ENCODE peak calls at places on chromosomes 7 and 10, in ten cellular contexts. One of them, this sample, is unnamed.
A peak's percentile ranks its signal among the peaks of the same experiment; 100 is the strongest.

GRCh38 chr10:14253711-14254110 is 77.0 kb downstream of the FRMD4A start:
- DNase-seq in spleen: no peak
- DNase-seq in stomach: no peak
- DNase-seq in Panc1: no peak
- DNase-seq in HCT116: no peak
- DNase-seq in SK-N-SH: no peak
- DNase-seq in upper lobe of left lung: no peak
- DNase-seq in prostate gland: no peak
- DNase-seq in breast epithelium: no peak
- DNase-seq in HepG2: no peak
- DNase-seq in this sample: no peak

GRCh38 chr10:59807629-59808620 is 54.7 kb upstream of the MRLN start:
- DNase-seq in spleen: no peak
- DNase-seq in stomach: no peak
- DNase-seq in Panc1: no peak
- DNase-seq in HCT116: no peak
- DNase-seq in SK-N-SH: no peak
- DNase-seq in upper lobe of left lung: no peak
- DNase-seq in prostate gland: no peak
- DNase-seq in breast epithelium: no peak
- DNase-seq in HepG2: no peak
- DNase-seq in this sample: no peak

GRCh38 chr7:135980665-135981180 is 3.6 kb upstream of the MTPN start:
- DNase-seq in spleen: no peak
- DNase-seq in stomach: peak; percentile 29
- DNase-seq in Panc1: no peak
- DNase-seq in HCT116: no peak
- DNase-seq in SK-N-SH: no peak
- DNase-seq in upper lobe of left lung: no peak
- DNase-seq in prostate gland: no peak
- DNase-seq in breast epithelium: no peak
- DNase-seq in HepG2: no peak
- DNase-seq in this sample: no peak

GRCh38 chr7:90892213-90892612 is 296.1 kb downstream of the CDK14 start:
- DNase-seq in spleen: no peak
- DNase-seq in stomach: no peak
- DNase-seq in Panc1: no peak
- DNase-seq in HCT116: no peak
- DNase-seq in SK-N-SH: no peak
- DNase-seq in upper lobe of left lung: no peak
- DNase-seq in prostate gland: no peak
- DNase-seq in breast epithelium: no peak
- DNase-seq in HepG2: no peak
- DNase-seq in this sample: no peak

GRCh38 chr7:41882271-41882670 is 179.4 kb upstream of the INHBA start:
- DNase-seq in spleen: no peak
- DNase-seq in stomach: no peak
- DNase-seq in Panc1: no peak
- DNase-seq in HCT116: no peak
- DNase-seq in SK-N-SH: no peak
- DNase-seq in upper lobe of left lung: no peak
- DNase-seq in prostate gland: no peak
- DNase-seq in breast epithelium: no peak
- DNase-seq in HepG2: no peak
- DNase-seq in this sample: no peak

GRCh38 chr10:129090618-129091366 is 376.2 kb upstream of the MGMT start:
- DNase-seq in spleen: no peak
- DNase-seq in stomach: no peak
- DNase-seq in Panc1: no peak
- DNase-seq in HCT116: no peak
- DNase-seq in SK-N-SH: no peak
- DNase-seq in upper lobe of left lung: no peak
- DNase-seq in prostate gland: no peak
- DNase-seq in breast epithelium: no peak
- DNase-seq in HepG2: no peak
- DNase-seq in this sample: no peak

GRCh38 chr7:6559896-6560295 is 8.6 kb upstream of the GRID2IP start:
- DNase-seq in spleen: no peak
- DNase-seq in stomach: no peak
- DNase-seq in Panc1: no peak
- DNase-seq in HCT116: no peak
- DNase-seq in SK-N-SH: no peak
- DNase-seq in upper lobe of left lung: no peak
- DNase-seq in prostate gland: no peak
- DNase-seq in breast epithelium: no peak
- DNase-seq in HepG2: no peak
- DNase-seq in this sample: no peak

GRCh38 chr7:18239212-18239611 is 211.6 kb upstream of the PRPS1L1 start:
- DNase-seq in spleen: no peak
- DNase-seq in stomach: no peak
- DNase-seq in Panc1: no peak
- DNase-seq in HCT116: no peak
- DNase-seq in SK-N-SH: no peak
- DNase-seq in upper lobe of left lung: no peak
- DNase-seq in prostate gland: no peak
- DNase-seq in breast epithelium: no peak
- DNase-seq in HepG2: no peak
- DNase-seq in this sample: no peak

GRCh38 chr10:103933557-103934121 is 15.7 kb upstream of the STN1 start:
- DNase-seq in spleen: no peak
- DNase-seq in stomach: peak; percentile 61
- DNase-seq in Panc1: no peak
- DNase-seq in HCT116: no peak
- DNase-seq in SK-N-SH: no peak
- DNase-seq in upper lobe of left lung: no peak
- DNase-seq in prostate gland: no peak
- DNase-seq in breast epithelium: no peak
- DNase-seq in HepG2: no peak
- DNase-seq in this sample: no peak

GRCh38 chr7:91375378-91375777 is 111.1 kb downstream of the FZD1 start:
- DNase-seq in spleen: no peak
- DNase-seq in stomach: no peak
- DNase-seq in Panc1: no peak
- DNase-seq in HCT116: no peak
- DNase-seq in SK-N-SH: no peak
- DNase-seq in upper lobe of left lung: no peak
- DNase-seq in prostate gland: no peak
- DNase-seq in breast epithelium: no peak
- DNase-seq in HepG2: no peak
- DNase-seq in this sample: no peak

GRCh38 chr7:150340024-150340749 is 1.2 kb downstream of the RARRES2 start:
- DNase-seq in spleen: no peak
- DNase-seq in stomach: peak; percentile 55
- DNase-seq in Panc1: no peak
- DNase-seq in HCT116: no peak
- DNase-seq in SK-N-SH: no peak
- DNase-seq in upper lobe of left lung: peak; percentile 87
- DNase-seq in prostate gland: no peak
- DNase-seq in breast epithelium: no peak
- DNase-seq in HepG2: peak; percentile 56
- DNase-seq in this sample: no peak

GRCh38 chr7:38107486-38107893 is 70.6 kb upstream of the STARD3NL start:
- DNase-seq in spleen: peak; percentile 70
- DNase-seq in stomach: peak; percentile 69
- DNase-seq in Panc1: peak; percentile 51
- DNase-seq in HCT116: peak; percentile 48
- DNase-seq in SK-N-SH: peak; percentile 57
- DNase-seq in upper lobe of left lung: no peak
- DNase-seq in prostate gland: peak; percentile 79
- DNase-seq in breast epithelium: no peak
- DNase-seq in HepG2: peak; percentile 55
- DNase-seq in this sample: no peak

GRCh38 chr10:69060127-69060798 is 27.6 kb upstream of the SRGN start:
- DNase-seq in spleen: no peak
- DNase-seq in stomach: no peak
- DNase-seq in Panc1: no peak
- DNase-seq in HCT116: no peak
- DNase-seq in SK-N-SH: no peak
- DNase-seq in upper lobe of left lung: no peak
- DNase-seq in prostate gland: no peak
- DNase-seq in breast epithelium: no peak
- DNase-seq in HepG2: no peak
- DNase-seq in this sample: no peak

GRCh38 chr7:124856299-124856888 is 73.2 kb downstream of the POT1 start:
- DNase-seq in spleen: no peak
- DNase-seq in stomach: no peak
- DNase-seq in Panc1: peak; percentile 39
- DNase-seq in HCT116: peak; percentile 32
- DNase-seq in SK-N-SH: peak; percentile 37
- DNase-seq in upper lobe of left lung: no peak
- DNase-seq in prostate gland: no peak
- DNase-seq in breast epithelium: no peak
- DNase-seq in HepG2: peak; percentile 37
- DNase-seq in this sample: peak; percentile 39

DNA sequence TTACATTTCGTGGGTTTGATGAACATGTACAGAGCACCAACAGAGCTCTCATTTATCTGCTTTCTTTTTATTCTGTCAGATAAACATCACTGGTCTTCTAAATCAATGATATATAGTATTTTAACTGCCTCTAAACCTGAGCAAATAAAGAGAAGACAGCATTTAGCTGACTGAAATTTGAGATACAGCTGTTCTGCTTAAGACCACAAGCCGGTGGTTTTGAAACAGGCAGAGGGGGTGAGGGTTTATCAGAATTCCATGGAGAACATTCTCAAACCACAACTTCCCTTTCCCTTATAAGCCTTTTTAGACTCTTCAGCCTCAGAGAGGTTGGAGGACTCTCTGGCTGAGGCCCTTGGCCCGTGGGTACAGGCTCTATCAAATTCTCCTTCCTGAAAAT is 87.4 kb upstream of the RSU1 start:
- DNase-seq in spleen: no peak
- DNase-seq in stomach: no peak
- DNase-seq in Panc1: no peak
- DNase-seq in HCT116: no peak
- DNase-seq in SK-N-SH: no peak
- DNase-seq in upper lobe of left lung: no peak
- DNase-seq in prostate gland: no peak
- DNase-seq in breast epithelium: no peak
- DNase-seq in HepG2: no peak
- DNase-seq in this sample: peak; percentile 58
- H3K27ac ChIP-seq in spleen: no peak overlapping the region
- H3K27ac ChIP-seq in stomach: no peak overlapping the region
- H3K27ac ChIP-seq in Panc1: no peak overlapping the region
- H3K27ac ChIP-seq in HCT116: no peak overlapping the region
- H3K27ac ChIP-seq in SK-N-SH: no peak overlapping the region
- H3K27ac ChIP-seq in upper lobe of left lung: no peak overlapping the region
- H3K27ac ChIP-seq in prostate gland: no peak overlapping the region
- H3K27ac ChIP-seq in breast epithelium: no peak overlapping the region
- H3K27ac ChIP-seq in HepG2: no peak overlapping the region
- H3K27ac ChIP-seq in this sample: peak overlapping the region; percentile 88

GRCh38 chr7:1513657-1514095 is 9.5 kb upstream of the INTS1 start:
- DNase-seq in spleen: no peak
- DNase-seq in stomach: no peak
- DNase-seq in Panc1: no peak
- DNase-seq in HCT116: no peak
- DNase-seq in SK-N-SH: no peak
- DNase-seq in upper lobe of left lung: peak; percentile 79
- DNase-seq in prostate gland: no peak
- DNase-seq in breast epithelium: no peak
- DNase-seq in HepG2: no peak
- DNase-seq in this sample: no peak
- H3K4me3 ChIP-seq in spleen: no peak overlapping the region
- H3K4me3 ChIP-seq in stomach: no peak overlapping the region
- H3K4me3 ChIP-seq in Panc1: no peak overlapping the region
- H3K4me3 ChIP-seq in HCT116: peak overlapping the region; percentile 33
- H3K4me3 ChIP-seq in SK-N-SH: no peak overlapping the region
- H3K4me3 ChIP-seq in upper lobe of left lung: peak overlapping the region; percentile 18
- H3K4me3 ChIP-seq in prostate gland: no peak overlapping the region
- H3K4me3 ChIP-seq in breast epithelium: no peak overlapping the region
- H3K4me3 ChIP-seq in HepG2: no peak overlapping the region
- H3K4me3 ChIP-seq in this sample: no peak overlapping the region

GRCh38 chr10:113680172-113681111 is 730 bp downstream of the CASP7 start:
- DNase-seq in spleen: peak; percentile 84
- DNase-seq in stomach: peak; percentile 57
- DNase-seq in Panc1: peak; percentile 25
- DNase-seq in HCT116: no peak
- DNase-seq in SK-N-SH: no peak
- DNase-seq in upper lobe of left lung: peak; percentile 27
- DNase-seq in prostate gland: peak; percentile 33
- DNase-seq in breast epithelium: no peak
- DNase-seq in HepG2: peak; percentile 24
- DNase-seq in this sample: no peak
- TF ChIP-seq POLR2AphosphoS5 in spleen: peak; percentile 31
- TF ChIP-seq POLR2AphosphoS5 in stomach: peak; percentile 59
- TF ChIP-seq POLR2AphosphoS5 in Panc1: no peak
- TF ChIP-seq POLR2AphosphoS5 in HCT116: no peak
- TF ChIP-seq POLR2AphosphoS5 in SK-N-SH: no peak
- TF ChIP-seq POLR2AphosphoS5 in upper lobe of left lung: peak; percentile 21
- TF ChIP-seq POLR2AphosphoS5 in prostate gland: peak; percentile 34
- TF ChIP-seq POLR2AphosphoS5 in breast epithelium: no peak
- TF ChIP-seq POLR2AphosphoS5 in HepG2: no peak
- TF ChIP-seq POLR2AphosphoS5 in this sample: no peak

GRCh38 chr7:25907214-25907613 is 244.8 kb upstream of the NFE2L3 start:
- DNase-seq in spleen: no peak
- DNase-seq in stomach: no peak
- DNase-seq in Panc1: no peak
- DNase-seq in HCT116: no peak
- DNase-seq in SK-N-SH: no peak
- DNase-seq in upper lobe of left lung: no peak
- DNase-seq in prostate gland: no peak
- DNase-seq in breast epithelium: no peak
- DNase-seq in HepG2: no peak
- DNase-seq in this sample: no peak

GRCh38 chr7:25908154-25908948 is 243.6 kb upstream of the NFE2L3 start:
- DNase-seq in spleen: no peak
- DNase-seq in stomach: no peak
- DNase-seq in Panc1: no peak
- DNase-seq in HCT116: no peak
- DNase-seq in SK-N-SH: no peak
- DNase-seq in upper lobe of left lung: no peak
- DNase-seq in prostate gland: no peak
- DNase-seq in breast epithelium: no peak
- DNase-seq in HepG2: no peak
- DNase-seq in this sample: no peak

GRCh38 chr7:25901658-25902057 is 250.3 kb upstream of the NFE2L3 start:
- DNase-seq in spleen: no peak
- DNase-seq in stomach: no peak
- DNase-seq in Panc1: no peak
- DNase-seq in HCT116: no peak
- DNase-seq in SK-N-SH: no peak
- DNase-seq in upper lobe of left lung: no peak
- DNase-seq in prostate gland: no peak
- DNase-seq in breast epithelium: no peak
- DNase-seq in HepG2: no peak
- DNase-seq in this sample: no peak

GRCh38 chr7:25906760-25907159 is 245.2 kb upstream of the NFE2L3 start:
- DNase-seq in spleen: no peak
- DNase-seq in stomach: no peak
- DNase-seq in Panc1: no peak
- DNase-seq in HCT116: no peak
- DNase-seq in SK-N-SH: no peak
- DNase-seq in upper lobe of left lung: no peak
- DNase-seq in prostate gland: no peak
- DNase-seq in breast epithelium: no peak
- DNase-seq in HepG2: no peak
- DNase-seq in this sample: no peak

DNA sequence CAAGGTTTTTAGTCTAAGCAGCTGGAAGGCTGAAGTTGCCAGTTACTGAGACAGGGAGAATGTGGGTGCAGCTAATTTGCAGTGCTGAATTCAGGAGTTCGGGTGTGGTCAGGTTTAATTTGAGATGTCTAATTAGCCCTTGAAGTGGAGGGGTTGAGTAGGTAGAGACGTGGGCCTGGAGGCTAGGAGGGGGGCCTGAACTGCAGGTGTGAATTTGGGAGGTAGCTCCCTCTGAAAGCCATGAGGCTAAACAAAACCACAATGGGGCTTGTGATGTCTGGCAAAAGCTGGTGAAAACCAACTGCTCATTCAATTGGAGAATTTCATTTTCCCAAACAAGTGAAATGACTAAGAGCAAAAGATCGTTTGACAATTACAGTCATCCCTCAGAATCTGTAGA is 246.0 kb upstream of the NFE2L3 start:
- DNase-seq in spleen: no peak
- DNase-seq in stomach: no peak
- DNase-seq in Panc1: no peak
- DNase-seq in HCT116: no peak
- DNase-seq in SK-N-SH: no peak
- DNase-seq in upper lobe of left lung: no peak
- DNase-seq in prostate gland: no peak
- DNase-seq in breast epithelium: no peak
- DNase-seq in HepG2: no peak
- DNase-seq in this sample: no peak
- H3K27ac ChIP-seq in spleen: no peak overlapping the region
- H3K27ac ChIP-seq in stomach: no peak overlapping the region
- H3K27ac ChIP-seq in Panc1: no peak overlapping the region
- H3K27ac ChIP-seq in HCT116: no peak overlapping the region
- H3K27ac ChIP-seq in SK-N-SH: no peak overlapping the region
- H3K27ac ChIP-seq in upper lobe of left lung: no peak overlapping the region
- H3K27ac ChIP-seq in prostate gland: no peak overlapping the region
- H3K27ac ChIP-seq in breast epithelium: no peak overlapping the region
- H3K27ac ChIP-seq in HepG2: no peak overlapping the region
- H3K27ac ChIP-seq in this sample: no peak overlapping the region

This sample was measured in SK-N-MC.